ENCODE peak calls at places on chromosomes 13 and 19, in seven cellular contexts. One of them, this sample, is unnamed.

GRCh38 chr13:59356607-59357006 is 807.1 kb downstream of the DIAPH3 start:
- DNase-seq in lower leg skin: peak; percentile 89
- DNase-seq in neural progenitor cell: no peak
- DNase-seq in T-helper 2 cell: no peak
- DNase-seq in CD8-positive, alpha-beta T cell: no peak
- DNase-seq in activated gamma-delta T cell treated with anti-CD3 and anti-CD28 coated beads, Interleukin-2, amount 50 U/mL, for 16 hours: no peak
- DNase-seq in left colon: peak; percentile 45
- DNase-seq in this sample: no peak

GRCh38 chr19:42303101-42303464 is 659 bp upstream of the PAFAH1B3 start:
- DNase-seq in lower leg skin: no peak
- DNase-seq in activated gamma-delta T cell treated with anti-CD3 and anti-CD28 coated beads, Interleukin-2, amount 50 U/mL, for 16 hours: no peak
- DNase-seq in left colon: no peak
- DNase-seq in CD8-positive, alpha-beta T cell: no peak
- DNase-seq in T-helper 2 cell: no peak
- DNase-seq in neural progenitor cell: no peak
- DNase-seq in this sample: peak; percentile 65

GRCh38 chr19:40366697-40367561 is 18.4 kb downstream of the PLD3 start:
- DNase-seq in lower leg skin: no peak
- DNase-seq in left colon: no peak
- DNase-seq in neural progenitor cell: peak; percentile 72
- DNase-seq in activated gamma-delta T cell treated with anti-CD3 and anti-CD28 coated beads, Interleukin-2, amount 50 U/mL, for 16 hours: no peak
- DNase-seq in T-helper 2 cell: no peak
- DNase-seq in CD8-positive, alpha-beta T cell: no peak
- DNase-seq in this sample: no peak

GRCh38 chr19:33214621-33215020 is 11.0 kb downstream of the SLC7A10 start:
- DNase-seq in CD8-positive, alpha-beta T cell: no peak
- DNase-seq in neural progenitor cell: peak; percentile 81
- DNase-seq in left colon: no peak
- DNase-seq in T-helper 2 cell: no peak
- DNase-seq in lower leg skin: no peak
- DNase-seq in activated gamma-delta T cell treated with anti-CD3 and anti-CD28 coated beads, Interleukin-2, amount 50 U/mL, for 16 hours: no peak
- DNase-seq in this sample: peak; percentile 17

GRCh38 chr19:33194884-33195710 is 967 bp downstream of the LRP3 start:
- DNase-seq in left colon: no peak
- DNase-seq in activated gamma-delta T cell treated with anti-CD3 and anti-CD28 coated beads, Interleukin-2, amount 50 U/mL, for 16 hours: no peak
- DNase-seq in lower leg skin: no peak
- DNase-seq in T-helper 2 cell: no peak
- DNase-seq in CD8-positive, alpha-beta T cell: no peak
- DNase-seq in neural progenitor cell: peak; percentile 59
- DNase-seq in this sample: peak; percentile 38

GRCh38 chr19:12596927-12597548 is 13.6 kb downstream of the ZNF490 start:
- DNase-seq in CD8-positive, alpha-beta T cell: no peak
- DNase-seq in T-helper 2 cell: no peak
- DNase-seq in lower leg skin: no peak
- DNase-seq in neural progenitor cell: no peak
- DNase-seq in left colon: no peak
- DNase-seq in activated gamma-delta T cell treated with anti-CD3 and anti-CD28 coated beads, Interleukin-2, amount 50 U/mL, for 16 hours: no peak
- DNase-seq in this sample: no peak

GRCh38 chr13:29509999-29510586 is 85.4 kb downstream of the SLC7A1 start:
- DNase-seq in lower leg skin: no peak
- DNase-seq in left colon: no peak
- DNase-seq in T-helper 2 cell: no peak
- DNase-seq in neural progenitor cell: no peak
- DNase-seq in activated gamma-delta T cell treated with anti-CD3 and anti-CD28 coated beads, Interleukin-2, amount 50 U/mL, for 16 hours: no peak
- DNase-seq in CD8-positive, alpha-beta T cell: no peak
- DNase-seq in this sample: peak; percentile 20

GRCh38 chr13:100382787-100383186 is 205.8 kb downstream of the GGACT start:
- DNase-seq in neural progenitor cell: no peak
- DNase-seq in left colon: no peak
- DNase-seq in T-helper 2 cell: no peak
- DNase-seq in lower leg skin: no peak
- DNase-seq in CD8-positive, alpha-beta T cell: no peak
- DNase-seq in activated gamma-delta T cell treated with anti-CD3 and anti-CD28 coated beads, Interleukin-2, amount 50 U/mL, for 16 hours: no peak
- DNase-seq in this sample: no peak

GRCh38 chr19:55208880-55209429 is 346 bp downstream of the PTPRH start:
- DNase-seq in left colon: no peak
- DNase-seq in neural progenitor cell: no peak
- DNase-seq in CD8-positive, alpha-beta T cell: no peak
- DNase-seq in T-helper 2 cell: no peak
- DNase-seq in activated gamma-delta T cell treated with anti-CD3 and anti-CD28 coated beads, Interleukin-2, amount 50 U/mL, for 16 hours: no peak
- DNase-seq in lower leg skin: no peak
- DNase-seq in this sample: no peak

GRCh38 chr19:40416918-40417713 is 3.9 kb upstream of the PRX start:
- DNase-seq in left colon: no peak
- DNase-seq in CD8-positive, alpha-beta T cell: no peak
- DNase-seq in neural progenitor cell: no peak
- DNase-seq in lower leg skin: peak; percentile 93
- DNase-seq in activated gamma-delta T cell treated with anti-CD3 and anti-CD28 coated beads, Interleukin-2, amount 50 U/mL, for 16 hours: no peak
- DNase-seq in T-helper 2 cell: peak; percentile 39
- DNase-seq in this sample: peak; percentile 41

GRCh38 chr19:41064974-41065569 is 23.2 kb upstream of the CYP2A13 start:
- DNase-seq in T-helper 2 cell: no peak
- DNase-seq in activated gamma-delta T cell treated with anti-CD3 and anti-CD28 coated beads, Interleukin-2, amount 50 U/mL, for 16 hours: no peak
- DNase-seq in left colon: no peak
- DNase-seq in lower leg skin: no peak
- DNase-seq in neural progenitor cell: peak; percentile 38
- DNase-seq in CD8-positive, alpha-beta T cell: no peak
- DNase-seq in this sample: no peak

GRCh38 chr13:112062619-112063308 is 4.2 kb upstream of the SOX1 start:
- DNase-seq in CD8-positive, alpha-beta T cell: no peak
- DNase-seq in T-helper 2 cell: no peak
- DNase-seq in lower leg skin: peak; percentile 50
- DNase-seq in activated gamma-delta T cell treated with anti-CD3 and anti-CD28 coated beads, Interleukin-2, amount 50 U/mL, for 16 hours: no peak
- DNase-seq in neural progenitor cell: peak; percentile 91
- DNase-seq in left colon: no peak
- DNase-seq in this sample: no peak

GRCh38 chr19:35074426-35075201 is 33.1 kb downstream of the HPN start:
- DNase-seq in neural progenitor cell: no peak
- DNase-seq in CD8-positive, alpha-beta T cell: no peak
- DNase-seq in lower leg skin: no peak
- DNase-seq in left colon: no peak
- DNase-seq in T-helper 2 cell: no peak
- DNase-seq in activated gamma-delta T cell treated with anti-CD3 and anti-CD28 coated beads, Interleukin-2, amount 50 U/mL, for 16 hours: no peak
- DNase-seq in this sample: no peak

GRCh38 chr19:6424190-6424938 is at the start of gene KHSRP:
- DNase-seq in CD8-positive, alpha-beta T cell: peak; percentile 43
- DNase-seq in lower leg skin: no peak
- DNase-seq in T-helper 2 cell: peak; percentile 6
- DNase-seq in neural progenitor cell: peak; percentile 67
- DNase-seq in activated gamma-delta T cell treated with anti-CD3 and anti-CD28 coated beads, Interleukin-2, amount 50 U/mL, for 16 hours: no peak
- DNase-seq in left colon: no peak
- DNase-seq in this sample: no peak

GRCh38 chr19:47093254-47093653 is 20.3 kb downstream of the ZC3H4 start:
- DNase-seq in activated gamma-delta T cell treated with anti-CD3 and anti-CD28 coated beads, Interleukin-2, amount 50 U/mL, for 16 hours: no peak
- DNase-seq in lower leg skin: no peak
- DNase-seq in left colon: no peak
- DNase-seq in T-helper 2 cell: no peak
- DNase-seq in CD8-positive, alpha-beta T cell: no peak
- DNase-seq in neural progenitor cell: no peak
- DNase-seq in this sample: peak; percentile 57

GRCh38 chr19:52170863-52171320 is 529 bp downstream of the ZNF836 start:
- DNase-seq in left colon: no peak
- DNase-seq in neural progenitor cell: peak; percentile 57
- DNase-seq in activated gamma-delta T cell treated with anti-CD3 and anti-CD28 coated beads, Interleukin-2, amount 50 U/mL, for 16 hours: no peak
- DNase-seq in lower leg skin: peak; percentile 86
- DNase-seq in CD8-positive, alpha-beta T cell: peak; percentile 15
- DNase-seq in T-helper 2 cell: no peak
- DNase-seq in this sample: no peak

GRCh38 chr19:736125-736524 is 14.8 kb upstream of the MISP start:
- DNase-seq in activated gamma-delta T cell treated with anti-CD3 and anti-CD28 coated beads, Interleukin-2, amount 50 U/mL, for 16 hours: no peak
- DNase-seq in CD8-positive, alpha-beta T cell: no peak
- DNase-seq in lower leg skin: no peak
- DNase-seq in T-helper 2 cell: no peak
- DNase-seq in neural progenitor cell: no peak
- DNase-seq in left colon: no peak
- DNase-seq in this sample: no peak

GRCh38 chr19:53037101-53038097 is 7.1 kb upstream of the ERVV-2 start:
- DNase-seq in neural progenitor cell: peak; percentile 18
- DNase-seq in activated gamma-delta T cell treated with anti-CD3 and anti-CD28 coated beads, Interleukin-2, amount 50 U/mL, for 16 hours: peak; percentile 2
- DNase-seq in lower leg skin: peak; percentile 60
- DNase-seq in CD8-positive, alpha-beta T cell: peak; percentile 8
- DNase-seq in T-helper 2 cell: no peak
- DNase-seq in left colon: no peak
- DNase-seq in this sample: peak; percentile 77

GRCh38 chr19:4284176-4284958 is 5.3 kb downstream of the SHD start:
- DNase-seq in lower leg skin: no peak
- DNase-seq in left colon: peak; percentile 93
- DNase-seq in activated gamma-delta T cell treated with anti-CD3 and anti-CD28 coated beads, Interleukin-2, amount 50 U/mL, for 16 hours: no peak
- DNase-seq in CD8-positive, alpha-beta T cell: no peak
- DNase-seq in T-helper 2 cell: no peak
- DNase-seq in neural progenitor cell: peak; percentile 87
- DNase-seq in this sample: peak; percentile 29

GRCh38 chr19:1901940-1902404 is 3.2 kb upstream of the ADAT3 start:
- DNase-seq in CD8-positive, alpha-beta T cell: no peak
- DNase-seq in neural progenitor cell: no peak
- DNase-seq in activated gamma-delta T cell treated with anti-CD3 and anti-CD28 coated beads, Interleukin-2, amount 50 U/mL, for 16 hours: no peak
- DNase-seq in left colon: no peak
- DNase-seq in lower leg skin: no peak
- DNase-seq in T-helper 2 cell: no peak
- DNase-seq in this sample: no peak

GRCh38 chr19:48686103-48686502 is 9.7 kb upstream of the FUT2 start:
- DNase-seq in CD8-positive, alpha-beta T cell: no peak
- DNase-seq in left colon: no peak
- DNase-seq in T-helper 2 cell: no peak
- DNase-seq in neural progenitor cell: no peak
- DNase-seq in lower leg skin: no peak
- DNase-seq in activated gamma-delta T cell treated with anti-CD3 and anti-CD28 coated beads, Interleukin-2, amount 50 U/mL, for 16 hours: no peak
- DNase-seq in this sample: peak; percentile 36

GRCh38 chr19:56270676-56271075 is 1.9 kb upstream of the EDDM13 start:
- DNase-seq in lower leg skin: no peak
- DNase-seq in neural progenitor cell: no peak
- DNase-seq in left colon: no peak
- DNase-seq in T-helper 2 cell: no peak
- DNase-seq in CD8-positive, alpha-beta T cell: no peak
- DNase-seq in activated gamma-delta T cell treated with anti-CD3 and anti-CD28 coated beads, Interleukin-2, amount 50 U/mL, for 16 hours: no peak
- DNase-seq in this sample: no peak

This sample was measured in G401.